ENCODE peak calls at places on chromosomes 12 and 14, in nine cellular contexts. R, B, E, Q, J, S, Z, V and L are unnamed samples. For H3K9me3 and H3K4me1, the result is how much of the 10 kb centered on the place peaks cover.

GRCh38 chr12:112575559-112576067 is 156.9 kb downstream of the PTPN11 start:
- DNase-seq in R (no peak), B (no peak), E (no peak), Q (no peak), J (no peak), S (no peak), Z (no peak), V (no peak), L (no peak)

GRCh38 chr14:93688239-93688666 is 100.0 kb downstream of the PRIMA1 start:
- DNase-seq in R (no peak), B (no peak), E (no peak), Q (no peak), J (no peak), S (no peak), Z (no peak), V (no peak), L (no peak)

GRCh38 chr12:103855036-103855712 is 14.1 kb upstream of the NT5DC3 start:
- DNase-seq in R (no peak), B (no peak), E (no peak), Q (no peak), J (no peak), S (peak), Z (no peak), V (no peak), L (no peak)

GRCh38 chr12:45231515-45232145 is 15.7 kb downstream of the ANO6 start:
- DNase-seq in R (no peak), B (no peak), E (no peak), Q (no peak), J (no peak), S (peak), Z (peak), V (no peak), L (no peak)

GRCh38 chr12:39157696-39158342 is 252.4 kb upstream of the CPNE8 start:
- DNase-seq in R (no peak), B (no peak), E (no peak), Q (no peak), J (no peak), S (no peak), Z (no peak), V (no peak), L (no peak)

GRCh38 chr14:101087614-101088394 is 184.3 kb upstream of the RTL1 start:
- DNase-seq in R (peak), B (peak), E (no peak), Q (no peak), J (peak), S (no peak), Z (no peak), V (no peak), L (no peak)

GRCh38 chr12:47903927-47904646 is 707 bp downstream of the VDR start:
- DNase-seq in R (peak), B (peak), E (peak), Q (no peak), J (peak), S (no peak), Z (peak), V (no peak), L (peak)

GRCh38 chr12:53005215-53005985 is 856 bp upstream of the EIF4B start:
- DNase-seq in R (peak), B (no peak), E (peak), Q (peak), J (no peak), S (no peak), Z (peak), V (no peak), L (peak)

GRCh38 chr12:24361860-24362581 is 412.6 kb upstream of the SOX5 start:
- DNase-seq in R (no peak), B (no peak), E (no peak), Q (no peak), J (no peak), S (no peak), Z (no peak), V (no peak), L (no peak)

GRCh38 chr14:78519863-78520262 is 349.7 kb downstream of the NRXN3 start:
- DNase-seq in R (no peak), B (no peak), E (no peak), Q (no peak), J (peak), S (peak), Z (no peak), V (peak), L (no peak)

GRCh38 chr14:78319826-78320635 is 149.9 kb downstream of the NRXN3 start:
- DNase-seq in R (no peak), B (no peak), E (no peak), Q (peak), J (no peak), S (no peak), Z (no peak), V (peak), L (no peak)

GRCh38 chr12:121697093-121697698 is 15.4 kb upstream of the TMEM120B start:
- DNase-seq in R (peak), B (no peak), E (no peak), Q (peak), J (no peak), S (peak), Z (peak), V (no peak), L (no peak)

GRCh38 chr12:69655616-69656336 is 43.3 kb downstream of the BEST3 start:
- DNase-seq in R (no peak), B (no peak), E (no peak), Q (no peak), J (no peak), S (peak), Z (peak), V (no peak), L (no peak)

GRCh38 chr14:50089213-50089612 is 27.2 kb downstream of the VCPKMT start:
- DNase-seq in R (no peak), B (no peak), E (no peak), Q (no peak), J (no peak), S (no peak), Z (no peak), V (no peak), L (no peak)

GRCh38 chr14:105375635-105376057 is 22.7 kb upstream of the TEX22 start:
- DNase-seq in R (no peak), B (no peak), E (no peak), Q (no peak), J (no peak), S (no peak), Z (no peak), V (no peak), L (no peak)

GRCh38 chr14:22613736-22614239 is 15.7 kb downstream of the ABHD4 start:
- DNase-seq in R (no peak), B (no peak), E (no peak), Q (no peak), J (no peak), S (no peak), Z (no peak), V (no peak), L (no peak)

GRCh38 chr14:102508774-102509743 is 517 bp downstream of the ANKRD9 start:
- DNase-seq in R (peak), B (peak), E (peak), Q (peak), J (peak), S (no peak), Z (peak), V (no peak), L (peak)

DNA sequence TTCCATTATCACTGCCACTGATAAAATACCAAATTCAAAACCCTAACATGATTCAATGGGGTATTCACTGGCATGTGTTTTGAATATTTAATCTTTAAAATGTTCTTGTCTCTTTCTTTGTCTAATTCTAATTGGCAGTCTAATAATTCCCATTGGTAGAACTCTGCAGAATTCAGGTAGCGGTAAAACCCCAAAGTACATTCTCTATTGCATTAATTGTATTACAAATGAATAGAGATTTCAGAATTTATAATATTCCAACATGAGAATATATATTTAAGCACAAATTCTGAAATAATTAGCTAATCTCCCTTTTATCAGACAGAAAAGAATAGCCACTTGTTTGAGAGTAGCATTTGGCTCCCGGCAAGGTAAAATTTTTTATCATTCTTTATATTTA is at the start of gene OR4N5:
- DNase-seq in R (no peak), B (no peak), E (no peak), Q (no peak), J (no peak), S (no peak), Z (no peak), V (no peak), L (no peak)
- H3K9me3 ChIP-seq in R (under half), B (under half), E (under half), Q (under half), J (under half), S (under half), Z (under half), V (under half), L (under half)

GRCh38 chr12:117072106-117072505 is 27.1 kb downstream of the TESC start:
- DNase-seq in R (no peak), B (no peak), E (no peak), Q (no peak), J (no peak), S (no peak), Z (no peak), V (no peak), L (no peak)
- H3K4me1 ChIP-seq in R (under half), B (under half), E (under half), Q (under half), J (under half), S (under half), Z (under half), V (under half), L (under half)

GRCh38 chr12:8064131-8064530 is 2.0 kb downstream of the C3AR1 start:
- DNase-seq in R (no peak), B (no peak), E (no peak), Q (no peak), J (no peak), S (no peak), Z (no peak), V (no peak), L (no peak)

DNA sequence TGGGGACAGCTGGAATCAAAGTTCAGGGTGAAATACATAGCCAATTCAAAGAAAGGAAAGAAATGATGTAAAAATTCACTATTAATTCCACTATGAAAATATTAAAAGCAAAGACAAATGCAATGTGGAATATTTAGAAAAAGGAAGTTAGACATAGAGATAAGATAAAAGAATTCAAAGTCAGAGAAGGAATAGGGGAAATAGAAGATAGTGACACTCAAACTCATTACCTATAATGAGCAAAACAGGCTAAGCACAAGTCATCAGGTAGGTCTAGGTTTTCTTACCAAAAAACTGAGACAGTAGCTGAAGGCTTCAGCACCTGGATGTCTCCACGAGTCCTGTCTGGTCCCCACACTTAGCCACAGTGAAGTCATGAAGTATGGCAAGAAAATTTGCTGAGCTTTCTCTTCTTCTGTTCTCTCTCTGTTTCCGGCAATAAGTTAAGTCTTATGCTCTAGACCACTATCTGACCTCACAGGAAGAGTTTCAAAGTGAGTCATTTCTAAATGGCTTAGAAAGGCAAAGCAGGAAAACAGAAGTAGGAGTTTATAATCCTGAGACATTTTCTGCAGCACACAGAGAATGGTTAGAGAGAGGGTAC is at the start of gene C3AR1:
- DNase-seq in R (peak), B (no peak), E (no peak), Q (no peak), J (peak), S (no peak), Z (no peak), V (no peak), L (no peak)
- TF ChIP-seq EP300 in R (no peak), B (no peak), E (no peak), Q (no peak), J (no peak), S (no peak), Z (no peak), V (no peak), L (no peak)

GRCh38 chr12:34296143-34297041 is 274.1 kb downstream of the ALG10 start:
- DNase-seq in R (no peak), B (no peak), E (peak), Q (no peak), J (no peak), S (no peak), Z (no peak), V (no peak), L (no peak)
- H3K9me3 ChIP-seq in R (under half), B (half or more), E (under half), Q (under half), J (under half), S (under half), Z (under half), V (under half), L (under half)